ENCODE peak calls at places on chromosomes 1 and 21, in nine cellular contexts. V is brain microvascular endothelial cell, G is fibroblast of mammary gland, R is A549, J is endothelial cell of umbilical vein, Q is GM20000, Z is IMR-90, E is tibial nerve, S is mesothelial cell of epicardium. H is an unnamed sample.

GRCh38 chr1:154524881-154525280 is 22.7 kb upstream of the SHE start:
- DNase-seq in J (peak), S (no peak), R (no peak), G (no peak), Z (no peak), E (no peak), V (no peak), Q (no peak), H (no peak)

GRCh38 chr1:72166426-72166825 is 115.9 kb downstream of the NEGR1 start:
- DNase-seq in Z (no peak), V (no peak), R (no peak), Q (no peak), J (peak), S (no peak), E (no peak), G (no peak), H (no peak)

GRCh38 chr1:1779691-1780597 is 1.7 kb upstream of the NADK start:
- DNase-seq in E (peak), R (no peak), V (no peak), Z (peak), J (no peak), Q (peak), G (peak), S (no peak), H (peak)

GRCh38 chr1:156423422-156424352 is 54.7 kb downstream of the RHBG start:
- DNase-seq in Q (no peak), R (no peak), E (no peak), S (no peak), J (no peak), V (no peak), G (no peak), Z (no peak), H (no peak)

GRCh38 chr1:40305451-40305850 is 11.6 kb downstream of the COL9A2 start:
- DNase-seq in Q (no peak), J (no peak), G (peak), V (no peak), E (no peak), S (no peak), Z (no peak), R (no peak), H (no peak)

GRCh38 chr1:15027515-15027948 is 126.0 kb upstream of the TMEM51 start:
- DNase-seq in Z (peak), Q (peak), G (peak), E (peak), J (peak), R (peak), V (peak), S (peak), H (no peak)

GRCh38 chr21:40373760-40374159 is 473.2 kb downstream of the DSCAM start:
- DNase-seq in V (no peak), Q (no peak), Z (no peak), G (no peak), J (no peak), S (no peak), R (no peak), E (no peak), H (no peak)

GRCh38 chr1:29685387-29685786 is 449.1 kb downstream of the PTPRU start:
- DNase-seq in S (no peak), G (no peak), J (no peak), V (no peak), Q (no peak), Z (no peak), R (no peak), E (no peak), H (no peak)

GRCh38 chr1:225766967-225767413 is 10.6 kb upstream of the SRP9 start:
- DNase-seq in G (peak), V (peak), Z (peak), E (no peak), S (peak), R (no peak), Q (no peak), J (peak), H (no peak)

GRCh38 chr1:63906053-63906704 is 132.4 kb downstream of the ROR1 start:
- DNase-seq in E (no peak), R (no peak), S (no peak), G (no peak), Q (no peak), V (no peak), Z (no peak), J (no peak), H (no peak)

GRCh38 chr1:202016022-202016624 is 5.7 kb downstream of the ELF3 start:
- DNase-seq in G (no peak), R (peak), E (no peak), S (no peak), V (no peak), Q (no peak), Z (peak), J (no peak), H (no peak)

GRCh38 chr1:40868051-40868723 is 6.0 kb upstream of the CITED4 start:
- DNase-seq in G (peak), S (no peak), V (peak), E (no peak), J (peak), Z (peak), Q (no peak), R (peak), H (no peak)

GRCh38 chr1:25037174-25038074 is 107.3 kb upstream of the RUNX3 start:
- DNase-seq in R (peak), G (peak), Q (peak), Z (peak), E (peak), S (no peak), V (peak), J (peak), H (peak)

GRCh38 chr1:7888248-7889010 is 35.6 kb upstream of the UTS2 start:
- DNase-seq in S (no peak), G (peak), Z (peak), Q (no peak), E (no peak), J (no peak), R (no peak), V (no peak), H (no peak)

GRCh38 chr21:39388811-39389155 is 39.9 kb upstream of the HMGN1 start:
- DNase-seq in E (no peak), S (no peak), J (no peak), Z (no peak), Q (no peak), G (no peak), R (no peak), V (no peak), H (no peak)

GRCh38 chr1:109622895-109623294 is 3.3 kb downstream of the AMPD2 start:
- DNase-seq in E (no peak), J (no peak), V (no peak), Z (no peak), S (no peak), Q (peak), R (no peak), G (no peak), H (no peak)

GRCh38 chr1:17230671-17231310 is 18.1 kb upstream of the PADI3 start:
- DNase-seq in G (no peak), Q (no peak), S (no peak), E (no peak), Z (no peak), V (no peak), R (no peak), J (no peak), H (no peak)

GRCh38 chr1:160708118-160708517 is 3.5 kb downstream of the CD48 start:
- DNase-seq in S (no peak), R (no peak), J (no peak), Z (no peak), G (no peak), V (no peak), Q (no peak), E (no peak), H (no peak)

GRCh38 chr1:229470406-229471043 is 36.6 kb upstream of the ACTA1 start:
- DNase-seq in S (no peak), J (no peak), R (no peak), Q (no peak), E (no peak), Z (no peak), V (no peak), G (no peak), H (no peak)

GRCh38 chr1:20753589-20753988 is 21.1 kb upstream of the SH2D5 start:
- DNase-seq in V (no peak), G (peak), E (no peak), Z (peak), J (no peak), Q (no peak), R (no peak), S (no peak), H (no peak)

GRCh38 chr1:156912310-156912709 is 8.1 kb upstream of the LRRC71 start:
- DNase-seq in R (no peak), G (no peak), Q (no peak), J (no peak), V (no peak), E (no peak), S (no peak), Z (no peak), H (no peak)

GRCh38 chr1:9249534-9250335 is 15.2 kb downstream of the H6PD start:
- DNase-seq in Z (peak), E (no peak), G (peak), R (peak), J (peak), Q (peak), S (no peak), V (peak), H (no peak)

GRCh38 chr1:36367067-36367466 is 18.7 kb downstream of the STK40 start:
- DNase-seq in S (no peak), Q (no peak), E (no peak), Z (no peak), G (no peak), V (no peak), J (peak), R (no peak), H (no peak)

GRCh38 chr1:10965621-10966226 is 46.7 kb upstream of the TARDBP start:
- DNase-seq in G (peak), J (no peak), V (no peak), S (no peak), Z (no peak), E (no peak), Q (no peak), R (no peak), H (no peak)

GRCh38 chr1:238608139-238608538 is 717.4 kb upstream of the ZP4 start:
- DNase-seq in G (no peak), Z (no peak), S (no peak), R (no peak), V (no peak), Q (no peak), J (no peak), E (no peak), H (no peak)

GRCh38 chr21:16713331-16714114 is 799.3 kb upstream of the CXADR start:
- DNase-seq in J (peak), R (no peak), S (no peak), Q (no peak), V (no peak), Z (peak), E (no peak), G (peak), H (no peak)

GRCh38 chr1:24708938-24709337 is 36.3 kb upstream of the CLIC4 start:
- DNase-seq in R (no peak), G (no peak), Q (no peak), S (no peak), V (no peak), Z (no peak), J (no peak), E (no peak), H (no peak)

GRCh38 chr1:70227439-70227838 is 6.3 kb downstream of the SRSF11 start:
- DNase-seq in S (no peak), Z (peak), V (no peak), Q (peak), G (no peak), R (no peak), E (no peak), J (no peak), H (no peak)

GRCh38 chr1:172948457-172948856 is 102.3 kb downstream of the TNFSF18 start:
- DNase-seq in Z (peak), S (no peak), J (peak), G (peak), V (peak), Q (no peak), E (no peak), R (peak), H (no peak)

GRCh38 chr1:19725606-19726005 is 60.9 kb downstream of the HTR6 start:
- DNase-seq in E (no peak), J (no peak), Z (no peak), Q (no peak), V (no peak), R (no peak), S (no peak), G (no peak), H (no peak)

GRCh38 chr1:59691261-59691660 is 123.5 kb upstream of the HOOK1 start:
- DNase-seq in G (peak), J (no peak), V (no peak), Z (no peak), Q (no peak), S (no peak), E (peak), R (no peak), H (no peak)

GRCh38 chr21:34770581-34770980 is 101.8 kb downstream of the CLIC6 start:
- DNase-seq in Q (no peak), V (no peak), G (no peak), S (no peak), J (no peak), Z (no peak), E (no peak), R (no peak), H (no peak)

GRCh38 chr1:184624051-184624450 is 130.6 kb downstream of the EDEM3 start:
- DNase-seq in G (no peak), V (no peak), Q (no peak), S (no peak), R (peak), J (no peak), Z (no peak), E (no peak), H (no peak)

GRCh38 chr1:180256353-180257027 is 26.4 kb downstream of the LHX4 start:
- DNase-seq in G (no peak), R (no peak), S (no peak), Z (no peak), J (no peak), E (no peak), Q (no peak), V (no peak), H (no peak)

GRCh38 chr1:187817782-187818181 is 989.0 kb downstream of the PLA2G4A start:
- DNase-seq in R (no peak), E (no peak), Q (no peak), S (no peak), V (no peak), J (no peak), G (no peak), Z (no peak), H (no peak)
- TF ChIP-seq CTCF in R (no peak), E (no peak), Q (no peak), S (no peak), V (no peak), J (peak), G (no peak), Z (no peak), H (no peak)

GRCh38 chr21:27213328-27213727 is 246.4 kb upstream of the ADAMTS5 start:
- DNase-seq in V (peak), Z (peak), J (no peak), S (no peak), G (peak), R (no peak), Q (no peak), E (no peak), H (no peak)
- TF ChIP-seq CTCF in V (peak), Z (peak), J (no peak), S (no peak), G (peak), R (no peak), Q (no peak), E (no peak), H (no peak)

DNA sequence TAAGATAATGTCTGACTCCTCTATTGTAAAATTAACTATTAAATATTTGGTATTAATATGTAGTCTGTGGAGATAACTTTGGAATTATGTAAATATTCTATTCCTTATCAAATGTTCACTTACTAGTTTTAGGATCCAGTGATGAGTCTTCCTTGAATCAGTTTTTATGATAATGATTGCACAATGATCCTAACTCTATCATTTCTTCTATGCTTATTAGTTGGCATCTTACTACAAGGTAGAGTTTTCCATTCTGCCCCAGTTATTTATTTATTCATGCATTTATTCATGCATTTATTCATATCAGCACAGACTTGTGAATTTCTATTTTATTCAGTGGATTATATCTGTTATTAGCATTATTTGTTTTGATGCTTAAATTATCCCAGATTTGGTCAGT is 7.4 kb upstream of the MGST3 start:
- DNase-seq in Q (no peak), J (no peak), E (no peak), R (no peak), S (no peak), V (no peak), Z (no peak), G (no peak), H (no peak)
- TF ChIP-seq CTCF in Q (no peak), J (no peak), E (no peak), R (no peak), S (no peak), V (no peak), Z (no peak), G (no peak), H (no peak)

DNA sequence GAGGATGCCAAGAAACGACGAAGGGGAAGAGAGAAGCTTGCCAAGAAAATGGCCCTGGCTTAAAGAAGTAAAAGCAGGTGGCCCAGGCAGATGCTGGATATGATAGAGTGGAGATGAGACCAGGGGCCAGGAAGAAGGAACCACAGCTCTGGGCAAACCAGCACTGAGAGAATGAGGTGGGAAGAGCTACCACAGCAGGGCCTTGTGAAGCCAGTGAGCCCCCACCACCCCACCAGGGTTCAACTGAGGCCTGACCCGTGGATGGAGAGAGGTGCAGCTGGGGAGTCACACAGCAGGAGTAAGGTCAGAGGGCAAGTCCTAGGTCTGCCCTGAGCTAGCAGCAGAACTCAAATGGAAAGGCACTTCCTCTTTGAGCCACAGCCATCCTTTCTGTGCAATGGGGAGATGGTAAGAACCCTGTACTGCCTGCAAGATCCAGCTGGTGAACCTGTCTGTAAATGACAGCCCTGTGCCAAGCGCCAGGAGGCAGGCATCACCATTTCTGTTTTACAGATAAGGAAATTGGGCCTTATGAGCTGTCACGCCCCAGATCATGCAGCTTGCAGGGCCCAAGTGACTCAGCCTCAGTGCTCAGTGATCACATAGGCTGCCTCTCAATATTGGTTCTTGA is 8.5 kb downstream of the SH3BGRL3 start:
- DNase-seq in S (no peak), G (no peak), Z (peak), V (no peak), J (no peak), E (no peak), Q (peak), R (no peak), H (peak)
- TF ChIP-seq CTCF in S (no peak), G (no peak), Z (no peak), V (no peak), J (no peak), E (no peak), Q (no peak), R (no peak), H (no peak)

DNA sequence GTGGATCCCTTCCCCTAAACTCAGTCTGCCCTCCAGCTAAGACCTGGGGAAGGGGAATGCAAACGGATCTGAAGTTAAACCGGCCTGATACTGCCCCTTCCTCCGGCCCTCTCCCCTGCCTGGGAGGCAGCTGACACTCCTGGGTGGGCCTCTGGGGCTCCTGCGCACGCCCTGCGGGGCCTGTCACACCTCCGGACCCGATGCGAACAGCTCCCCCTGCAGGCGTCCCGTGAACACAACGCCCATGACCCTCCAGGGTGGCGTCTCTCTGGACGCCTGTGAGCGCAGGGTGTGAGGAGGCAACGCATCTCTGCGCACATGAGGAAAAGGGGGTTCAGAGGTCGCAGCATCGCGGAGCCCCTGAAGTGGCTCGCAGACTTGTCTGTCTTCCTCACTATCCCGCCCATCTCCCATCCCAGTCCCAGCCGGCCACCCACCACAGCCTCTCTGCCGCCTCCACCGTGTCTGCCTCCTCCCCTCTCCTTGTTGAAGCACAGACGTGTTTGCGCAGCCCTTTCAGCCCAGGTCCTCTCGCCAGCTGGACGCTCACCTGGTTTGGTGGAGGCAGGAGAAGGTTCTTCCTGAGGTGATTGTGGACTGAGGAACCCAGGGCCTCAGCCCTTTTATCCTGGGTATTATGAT is 421 bp upstream of the LCE3A start:
- DNase-seq in Z (no peak), S (no peak), E (no peak), Q (peak), G (no peak), J (no peak), V (no peak), R (no peak), H (no peak)
- TF ChIP-seq CTCF in Z (peak), S (no peak), E (no peak), Q (no peak), G (peak), J (no peak), V (no peak), R (peak), H (no peak)

GRCh38 chr1:39183503-39184353 is 20.8 kb upstream of the MACF1 start:
- DNase-seq in V (peak), S (no peak), G (peak), J (peak), Z (peak), E (no peak), R (peak), Q (peak), H (no peak)
- TF ChIP-seq CTCF in V (peak), S (peak), G (peak), J (peak), Z (peak), E (no peak), R (peak), Q (peak), H (no peak)

GRCh38 chr1:221948459-221948858 is 206.6 kb upstream of the DUSP10 start:
- DNase-seq in S (no peak), V (no peak), G (no peak), Z (no peak), Q (no peak), E (no peak), J (no peak), R (no peak), H (no peak)

GRCh38 chr1:221946768-221947167 is 204.9 kb upstream of the DUSP10 start:
- DNase-seq in Z (no peak), R (no peak), J (no peak), S (no peak), E (no peak), G (no peak), Q (no peak), V (no peak), H (no peak)

GRCh38 chr1:221944247-221944870 is 202.5 kb upstream of the DUSP10 start:
- DNase-seq in G (no peak), E (no peak), Q (no peak), R (no peak), Z (no peak), S (no peak), V (no peak), J (no peak), H (no peak)

GRCh38 chr1:221947731-221948130 is 205.8 kb upstream of the DUSP10 start:
- DNase-seq in S (no peak), Z (no peak), J (no peak), E (no peak), Q (no peak), R (no peak), V (no peak), G (no peak), H (no peak)

GRCh38 chr1:221945669-221946068 is 203.8 kb upstream of the DUSP10 start:
- DNase-seq in R (no peak), Z (no peak), G (no peak), Q (no peak), J (no peak), V (no peak), E (no peak), S (no peak), H (no peak)
- TF ChIP-seq CTCF in R (no peak), Z (no peak), G (no peak), Q (no peak), J (no peak), V (peak), E (no peak), S (no peak), H (no peak)

GRCh38 chr1:92736395-92736794 is 48.5 kb downstream of the EVI5 start:
- DNase-seq in G (peak), V (no peak), S (no peak), E (no peak), Z (peak), Q (peak), J (peak), R (peak), H (no peak)
- TF ChIP-seq CTCF in G (peak), V (peak), S (no peak), E (no peak), Z (peak), Q (no peak), J (peak), R (peak), H (no peak)

DNA sequence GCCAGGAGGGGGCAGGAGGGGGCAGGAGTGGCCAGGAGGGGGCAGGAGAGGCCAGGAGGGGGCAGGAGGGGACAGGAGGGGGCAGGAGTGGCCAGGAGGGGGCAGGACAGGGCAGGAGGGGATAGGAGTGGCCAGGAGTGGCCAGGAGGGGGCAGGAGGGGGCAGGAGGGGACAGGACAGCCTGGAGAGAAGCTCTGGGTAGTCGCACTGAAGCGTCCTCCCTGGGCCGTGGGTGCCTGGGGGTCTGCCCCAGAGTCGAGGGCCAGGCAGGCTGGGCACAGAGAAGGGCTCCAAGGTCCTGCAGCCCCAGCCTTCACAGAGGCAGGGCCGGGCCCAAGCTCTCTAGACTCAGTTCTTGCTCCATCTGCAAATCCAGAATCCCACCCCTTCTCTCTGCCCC is 22.9 kb downstream of the MEGF6 start:
- DNase-seq in E (no peak), Q (no peak), R (no peak), Z (no peak), G (no peak), J (no peak), V (no peak), S (no peak), H (no peak)
- TF ChIP-seq CTCF in E (no peak), Q (no peak), R (no peak), Z (no peak), G (no peak), J (peak), V (no peak), S (no peak), H (no peak)